ENCODE peak calls at places on chromosomes 4 and X, in nine cellular contexts. S is naive B cell; H is stimulated activated CD4-positive, alpha-beta T cell treated with anti-CD3 and anti-CD28 coated beads, Interleukin-15, amount 100 ng/mL, for 1 hour; A is PC-3; X is stimulated activated CD8-positive, alpha-beta memory T cell treated with anti-CD3 and anti-CD28 coated beads, Interleukin-7, amount 100 ng/mL, for 1 hour; I is AG04450; Q is GM23248; U is CD8-positive, alpha-beta T cell; R is CD4-positive, alpha-beta T cell. P is an unnamed sample.

GRCh38 chr4:794911-795725 is 30.8 kb downstream of the CPLX1 start:
- DNase-seq in I (no peak), R (no peak), X (no peak), U (no peak), A (no peak), S (no peak), H (no peak), Q (peak), P (peak)

GRCh38 chr4:90318208-90318607 is 191.0 kb downstream of the CCSER1 start:
- DNase-seq in Q (peak), R (no peak), A (peak), I (peak), U (no peak), S (no peak), X (no peak), H (no peak), P (no peak)

GRCh38 chr4:113979157-113979972 is at the start of gene ARSJ:
- DNase-seq in S (no peak), H (no peak), X (no peak), A (peak), R (no peak), Q (peak), U (no peak), I (peak), P (peak)

GRCh38 chr4:147730333-147730732 is 1.6 kb upstream of the ARHGAP10 start:
- DNase-seq in R (no peak), U (no peak), Q (peak), X (no peak), H (no peak), S (no peak), I (no peak), A (peak), P (no peak)

GRCh38 chr4:95304898-95305297 is 243.9 kb downstream of the UNC5C start:
- DNase-seq in H (no peak), I (no peak), R (no peak), S (no peak), Q (no peak), U (no peak), A (peak), X (no peak), P (no peak)

GRCh38 chr4:11483076-11483475 is 54.4 kb upstream of the HS3ST1 start:
- DNase-seq in X (no peak), A (peak), U (no peak), R (no peak), Q (no peak), S (no peak), H (no peak), I (no peak), P (no peak)

GRCh38 chr4:169484485-169484884 is 127.9 kb downstream of the NEK1 start:
- DNase-seq in H (no peak), U (no peak), Q (peak), S (no peak), I (no peak), X (no peak), R (no peak), A (no peak), P (no peak)

GRCh38 chrX:52280812-52281211 is 88.0 kb upstream of the XAGE2 start:
- DNase-seq in S (peak), Q (no peak), X (no peak), U (no peak), R (no peak), A (no peak), I (no peak), H (no peak), P (no peak)

GRCh38 chr4:8782135-8782534 is 89.5 kb downstream of the HMX1 start:
- DNase-seq in A (no peak), U (no peak), X (no peak), I (no peak), Q (no peak), S (no peak), H (no peak), R (no peak), P (peak)

GRCh38 chr4:40308528-40309122 is 26.5 kb upstream of the CHRNA9 start:
- DNase-seq in X (no peak), R (no peak), S (no peak), Q (no peak), I (no peak), A (no peak), H (no peak), U (no peak), P (no peak)

GRCh38 chr4:136925203-136925602 is 607.1 kb downstream of the PCDH18 start:
- DNase-seq in Q (no peak), H (no peak), A (no peak), U (no peak), S (no peak), I (no peak), X (no peak), R (no peak), P (no peak)

GRCh38 chr4:143025111-143025704 is 159.5 kb upstream of the USP38 start:
- DNase-seq in R (no peak), Q (peak), X (no peak), H (no peak), S (no peak), I (no peak), U (no peak), A (peak), P (no peak)

GRCh38 chr4:6732441-6733357 is 16.7 kb downstream of the BLOC1S4 start:
- DNase-seq in R (no peak), Q (peak), S (no peak), I (peak), U (no peak), X (no peak), H (no peak), A (peak), P (peak)

GRCh38 chrX:72121381-72121780 is 10.3 kb downstream of the RTL5 start:
- DNase-seq in S (no peak), I (peak), U (peak), Q (peak), A (peak), H (no peak), X (no peak), R (no peak), P (no peak)

GRCh38 chrX:44675364-44676024 is 132.8 kb upstream of the FUNDC1 start:
- DNase-seq in I (peak), H (no peak), Q (peak), S (no peak), X (no peak), U (no peak), R (no peak), A (peak), P (peak)

GRCh38 chr4:2291705-2292651 is 30.1 kb upstream of the MXD4 start:
- DNase-seq in H (no peak), R (no peak), A (no peak), U (no peak), S (no peak), I (no peak), X (no peak), Q (no peak), P (peak)

GRCh38 chr4:150136036-150136435 is 57.8 kb downstream of the DCLK2 start:
- DNase-seq in H (no peak), S (no peak), U (no peak), X (no peak), A (no peak), R (no peak), Q (no peak), I (no peak), P (no peak)

GRCh38 chr4:150211821-150212445 is 133.7 kb downstream of the DCLK2 start:
- DNase-seq in Q (peak), X (no peak), R (no peak), I (no peak), A (no peak), H (no peak), U (no peak), S (no peak), P (no peak)

GRCh38 chrX:139724626-139725025 is 16.7 kb upstream of the MCF2 start:
- DNase-seq in S (no peak), Q (no peak), R (no peak), U (no peak), H (no peak), A (no peak), X (no peak), I (no peak), P (no peak)

GRCh38 chr4:171629182-171629581 is 184.0 kb upstream of the GALNTL6 start:
- DNase-seq in X (no peak), Q (no peak), R (no peak), S (peak), A (no peak), U (no peak), I (no peak), H (no peak), P (no peak)

GRCh38 chr4:163556650-163557391 is 62.3 kb downstream of the TMA16 start:
- DNase-seq in I (no peak), U (no peak), S (no peak), Q (no peak), H (no peak), R (no peak), A (no peak), X (no peak), P (no peak)

GRCh38 chr4:161498155-161498554 is 665.6 kb downstream of the FSTL5 start:
- DNase-seq in Q (no peak), U (no peak), A (no peak), R (no peak), S (no peak), I (no peak), H (no peak), X (no peak), P (no peak)

GRCh38 chr4:128862608-128863313 is 53.3 kb downstream of the JADE1 start:
- DNase-seq in H (peak), S (no peak), R (no peak), U (no peak), X (no peak), A (no peak), I (no peak), Q (no peak), P (no peak)

GRCh38 chr4:118270492-118270891 is 82.3 kb downstream of the PRSS12 start:
- DNase-seq in A (peak), U (no peak), R (no peak), Q (peak), X (no peak), S (no peak), I (no peak), H (no peak), P (no peak)

P was measured in Right ventricle myocardium inferior.